ENCODE peak calls at places on chromosomes 11 and 22, in four cellular contexts. Q, K, Y and U are unnamed samples.

GRCh38 chr22:39914584-39914983 is 13.7 kb downstream of the GRAP2 start:
- DNase-seq in Y (no peak), K (no peak), Q (no peak), U (no peak)

GRCh38 chr22:19115628-19116027 is 6.6 kb downstream of the DGCR2 start:
- DNase-seq in Y (no peak), Q (no peak), K (no peak), U (no peak)

GRCh38 chr11:1373536-1374214 is 16.1 kb upstream of the BRSK2 start:
- DNase-seq in Q (peak; percentile 11), K (no peak), Y (no peak), U (no peak)

GRCh38 chr11:106917973-106918372 is 100.3 kb downstream of the GUCY1A2 start:
- DNase-seq in K (peak; percentile 1), Y (no peak), Q (peak; percentile 23), U (no peak)

GRCh38 chr11:36703055-36703404 is 105.0 kb upstream of the RAG2 start:
- DNase-seq in Q (no peak), K (no peak), Y (no peak), U (no peak)

GRCh38 chr11:1830500-1831223 is 4.1 kb upstream of the SYT8 start:
- DNase-seq in K (peak; percentile 74), Y (no peak), Q (peak; percentile 40), U (no peak)

GRCh38 chr11:18907391-18907790 is 31.8 kb downstream of the MRGPRX1 start:
- DNase-seq in Q (no peak), Y (no peak), K (no peak), U (no peak)

GRCh38 chr11:76918941-76919386 is 58.2 kb downstream of the ACER3 start:
- DNase-seq in Y (peak; percentile 19), Q (peak; percentile 45), K (peak; percentile 58), U (peak; percentile 69)

GRCh38 chr11:31493235-31493634 is 16.2 kb downstream of the IMMP1L start:
- DNase-seq in Y (no peak), K (no peak), Q (no peak), U (no peak)

GRCh38 chr11:35477871-35478270 is 47.5 kb downstream of the PAMR1 start:
- DNase-seq in Q (no peak), K (no peak), Y (no peak), U (no peak)

GRCh38 chr11:46876471-46876870 is 30.4 kb upstream of the CKAP5 start:
- DNase-seq in Q (no peak), K (no peak), Y (no peak), U (no peak)

GRCh38 chr22:28952857-28953256 is 69.5 kb downstream of the ZNRF3 start:
- DNase-seq in Q (no peak), Y (no peak), K (no peak), U (no peak)

GRCh38 chr11:34148504-34149165 is 43.2 kb downstream of the NAT10 start:
- DNase-seq in Q (no peak), K (no peak), Y (no peak), U (no peak)

GRCh38 chr11:116294630-116295029 is 478.2 kb downstream of the BUD13 start:
- DNase-seq in Y (no peak), Q (no peak), K (peak; percentile 39), U (no peak)

GRCh38 chr11:104812416-104812815 is 85.8 kb downstream of the CASP12 start:
- DNase-seq in Y (no peak), Q (no peak), K (no peak), U (no peak)

GRCh38 chr11:134514354-134514951 is 102.4 kb upstream of the B3GAT1 start:
- DNase-seq in K (no peak), Q (no peak), Y (no peak), U (no peak)

GRCh38 chr22:22556995-22557925 is 1.8 kb downstream of the PRAME start:
- DNase-seq in K (no peak), Q (peak; percentile 90), Y (no peak), U (peak; percentile 81)

GRCh38 chr11:2787816-2788750 is 88.3 kb upstream of the KCNQ1OT1 start:
- DNase-seq in K (peak; percentile 61), Q (no peak), Y (no peak), U (no peak)

GRCh38 chr11:87290304-87290922 is 252.7 kb downstream of the TMEM135 start:
- DNase-seq in Y (no peak), Q (peak; percentile 50), K (peak; percentile 59), U (peak; percentile 59)

GRCh38 chr11:1939006-1939626 is 8.0 kb upstream of the MRPL23 start:
- DNase-seq in Q (peak; percentile 84), K (no peak), Y (no peak), U (no peak)

GRCh38 chr11:47944555-47945128 is 35.7 kb upstream of the PTPRJ start:
- DNase-seq in Q (no peak), K (no peak), Y (no peak), U (no peak)

GRCh38 chr11:57214494-57214893 is 22.6 kb downstream of the APLNR start:
- DNase-seq in Q (no peak), Y (no peak), K (no peak), U (peak; percentile 16)

GRCh38 chr22:22424210-22424800 is 84.2 kb downstream of the ZNF280B start:
- DNase-seq in Q (no peak), K (no peak), Y (no peak), U (no peak)

GRCh38 chr11:42841563-42841962 is 470.2 kb upstream of the API5 start:
- DNase-seq in Y (no peak), K (no peak), Q (no peak), U (no peak)

DNA sequence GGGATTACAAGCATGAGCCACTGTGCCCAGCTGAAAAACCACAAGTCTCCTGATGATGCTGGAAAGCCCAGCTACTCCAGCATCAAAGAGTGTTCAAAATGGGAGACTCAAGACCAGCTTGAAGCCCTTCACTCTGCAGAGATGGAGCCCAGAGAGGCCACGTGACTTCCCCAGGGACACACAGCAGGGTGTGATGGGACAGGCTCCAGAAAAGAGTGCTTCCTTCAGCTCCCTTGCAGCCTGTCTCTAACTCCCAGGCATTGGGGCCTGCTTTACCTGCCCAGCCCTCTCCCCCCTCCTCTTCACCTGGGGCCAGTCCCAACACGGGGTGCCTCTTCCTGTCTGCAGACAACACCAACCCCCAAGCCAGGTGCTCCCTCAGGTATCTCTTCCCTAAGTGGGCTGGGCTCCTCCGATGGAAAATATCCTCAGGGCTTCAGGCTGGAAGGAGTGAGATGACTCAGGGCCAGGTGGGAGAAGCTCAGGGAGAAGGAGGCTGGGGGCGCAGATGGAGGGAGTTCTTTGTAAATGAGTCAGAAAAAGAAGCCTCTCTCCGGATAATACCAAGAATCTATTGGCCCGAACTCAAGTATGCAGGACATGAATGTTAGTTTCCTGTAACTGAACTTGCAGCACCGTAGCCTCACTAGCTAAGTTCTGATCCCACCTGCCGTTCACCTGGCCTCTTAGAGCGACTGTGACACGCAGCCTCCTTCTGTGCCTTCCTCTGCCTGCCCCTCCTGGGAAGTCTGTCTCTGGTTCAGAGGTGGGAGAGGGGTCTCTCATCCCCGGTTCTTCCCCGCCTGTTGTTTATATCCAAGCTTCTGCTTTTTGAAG is 326.6 kb downstream of the MN1 start:
- DNase-seq in K (no peak), Q (no peak), Y (no peak), U (peak; percentile 68)
- TF ChIP-seq PBX3 in K (no peak), Q (peak; percentile 31), Y (no peak), U (no peak)

DNA sequence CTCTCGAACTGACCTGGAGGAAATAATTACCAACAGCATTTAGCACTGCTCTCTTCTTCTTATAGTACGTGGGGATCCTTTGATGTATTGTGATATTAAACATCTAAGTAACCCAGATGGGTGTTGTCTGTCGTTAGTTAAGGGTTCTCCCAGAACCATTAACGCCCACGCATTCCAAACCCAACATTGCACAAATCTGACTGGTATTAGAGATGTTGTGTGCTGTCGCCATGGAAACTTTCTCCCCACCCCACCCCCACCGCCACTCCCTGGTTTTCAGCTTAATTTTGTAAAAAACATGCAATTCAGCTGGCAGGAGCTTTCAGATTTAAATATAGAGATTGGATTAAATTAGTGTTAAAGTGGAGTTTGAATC is 1495.2 kb downstream of the TBC1D22A start:
- DNase-seq in K (no peak), Q (no peak), Y (no peak), U (no peak)
- H3K4me2 ChIP-seq in K (no peak overlapping the region), Q (no peak overlapping the region), Y (no peak overlapping the region), U (no peak overlapping the region)

GRCh38 chr22:42287174-42287890 is 16.9 kb upstream of the TCF20 start:
- DNase-seq in K (no peak), Y (no peak), Q (no peak), U (no peak)

GRCh38 chr22:42288791-42289190 is 18.3 kb upstream of the TCF20 start:
- DNase-seq in Y (no peak), Q (no peak), K (no peak), U (no peak)

GRCh38 chr22:42291287-42291686 is 20.8 kb upstream of the TCF20 start:
- DNase-seq in Y (no peak), Q (no peak), K (no peak), U (no peak)

GRCh38 chr22:42292726-42293520 is 22.5 kb upstream of the TCF20 start:
- DNase-seq in Y (no peak), K (no peak), Q (no peak), U (no peak)

GRCh38 chr22:42289671-42290269 is 19.3 kb upstream of the TCF20 start:
- DNase-seq in Y (no peak), K (no peak), Q (peak; percentile 43), U (no peak)
- TF ChIP-seq PBX3 in Y (no peak), K (no peak), Q (no peak), U (no peak)

DNA sequence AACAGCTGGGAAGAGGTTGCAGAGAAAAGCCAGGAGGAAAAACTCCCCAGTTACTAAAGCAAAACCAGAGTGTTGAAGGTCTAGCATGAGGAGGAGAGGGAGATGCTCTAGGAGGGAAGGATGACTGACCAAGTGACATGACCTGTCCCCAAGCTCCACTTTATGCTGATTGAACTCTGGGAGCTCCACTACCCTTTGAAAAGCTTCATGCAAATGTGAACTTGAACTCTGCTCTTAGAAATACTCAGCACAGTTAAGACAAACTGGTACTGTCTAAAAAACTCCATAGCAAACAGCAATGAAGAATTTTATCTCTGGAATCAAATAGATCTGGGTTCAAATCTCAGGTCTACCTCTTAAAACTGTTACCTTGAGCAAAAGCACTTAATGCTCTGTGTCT is 14.5 kb upstream of the POU2AF1 start:
- DNase-seq in K (peak; percentile 27), Y (no peak), Q (no peak), U (no peak)
- H3K4me2 ChIP-seq in K (peak overlapping the region; percentile 9), Y (no peak overlapping the region), Q (no peak overlapping the region), U (no peak overlapping the region)

GRCh38 chr11:120035756-120036155 is 102.2 kb downstream of the TRIM29 start:
- DNase-seq in K (no peak), Q (no peak), Y (no peak), U (no peak)
- TF ChIP-seq PBX3 in K (no peak), Q (no peak), Y (no peak), U (no peak)

DNA sequence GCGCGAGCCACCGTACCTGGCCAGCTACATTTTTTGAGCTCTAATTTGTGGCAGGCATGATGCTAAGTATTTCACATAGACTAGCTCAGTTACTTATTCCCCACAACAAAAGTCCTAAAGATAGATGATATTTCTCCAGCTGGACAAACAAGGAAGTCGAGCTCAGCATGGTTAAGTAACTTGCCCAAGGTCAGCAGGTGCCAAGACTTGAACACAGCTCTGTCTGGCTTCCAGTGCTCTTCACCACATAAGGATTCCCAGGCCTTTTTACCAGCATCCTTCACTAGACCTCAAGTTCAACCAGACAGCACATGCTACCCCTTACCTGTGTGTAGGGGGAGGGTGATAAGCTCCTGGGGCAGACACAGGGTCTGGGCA is 177.3 kb upstream of the NCAM1 start:
- DNase-seq in Y (no peak), Q (no peak), K (no peak), U (no peak)
- H3K4me2 ChIP-seq in Y (no peak overlapping the region), Q (peak overlapping the region; percentile 71), K (no peak overlapping the region), U (no peak overlapping the region)